ENCODE peak calls at places on chromosome 2, in seven cellular contexts. One of them, this sample, is unnamed.

GRCh38 chr2:33267043-33267442 is 209.4 kb upstream of the RASGRP3 start:
- DNase-seq in CD8-positive, alpha-beta memory T cell: no peak
- DNase-seq in CD4-positive, alpha-beta T cell: no peak
- DNase-seq in progenitor cell of endocrine pancreas: no peak
- DNase-seq in thyroid gland: no peak
- DNase-seq in amniotic stem cell: no peak
- DNase-seq in HFFc6: no peak
- DNase-seq in this sample: no peak

GRCh38 chr2:45952591-45952990 is 301.1 kb downstream of the PRKCE start:
- DNase-seq in CD8-positive, alpha-beta memory T cell: no peak
- DNase-seq in CD4-positive, alpha-beta T cell: no peak
- DNase-seq in progenitor cell of endocrine pancreas: no peak
- DNase-seq in thyroid gland: no peak
- DNase-seq in amniotic stem cell: no peak
- DNase-seq in HFFc6: no peak
- DNase-seq in this sample: no peak

GRCh38 chr2:3242747-3243369 is 134.8 kb downstream of the EIPR1 start:
- DNase-seq in CD8-positive, alpha-beta memory T cell: peak
- DNase-seq in CD4-positive, alpha-beta T cell: peak
- DNase-seq in progenitor cell of endocrine pancreas: no peak
- DNase-seq in thyroid gland: no peak
- DNase-seq in amniotic stem cell: no peak
- DNase-seq in HFFc6: no peak
- DNase-seq in this sample: peak

GRCh38 chr2:11133238-11133935 is 21.9 kb upstream of the SLC66A3 start:
- DNase-seq in CD8-positive, alpha-beta memory T cell: no peak
- DNase-seq in CD4-positive, alpha-beta T cell: no peak
- DNase-seq in progenitor cell of endocrine pancreas: no peak
- DNase-seq in thyroid gland: peak
- DNase-seq in amniotic stem cell: no peak
- DNase-seq in HFFc6: no peak
- DNase-seq in this sample: no peak

GRCh38 chr2:82165377-82165776 is 1860.8 kb upstream of the LRRTM1 start:
- DNase-seq in CD8-positive, alpha-beta memory T cell: no peak
- DNase-seq in CD4-positive, alpha-beta T cell: no peak
- DNase-seq in progenitor cell of endocrine pancreas: no peak
- DNase-seq in thyroid gland: no peak
- DNase-seq in amniotic stem cell: no peak
- DNase-seq in HFFc6: no peak
- DNase-seq in this sample: no peak

GRCh38 chr2:124640221-124640750 is 615.2 kb downstream of the CNTNAP5 start:
- DNase-seq in CD8-positive, alpha-beta memory T cell: no peak
- DNase-seq in CD4-positive, alpha-beta T cell: no peak
- DNase-seq in progenitor cell of endocrine pancreas: no peak
- DNase-seq in thyroid gland: no peak
- DNase-seq in amniotic stem cell: no peak
- DNase-seq in HFFc6: no peak
- DNase-seq in this sample: no peak

GRCh38 chr2:105143467-105144127 is 97.9 kb upstream of the GPR45 start:
- DNase-seq in CD8-positive, alpha-beta memory T cell: peak
- DNase-seq in CD4-positive, alpha-beta T cell: no peak
- DNase-seq in progenitor cell of endocrine pancreas: peak
- DNase-seq in thyroid gland: peak
- DNase-seq in amniotic stem cell: no peak
- DNase-seq in HFFc6: no peak
- DNase-seq in this sample: no peak

GRCh38 chr2:168685619-168686453 is 116.6 kb upstream of the NOSTRIN start:
- DNase-seq in CD8-positive, alpha-beta memory T cell: no peak
- DNase-seq in CD4-positive, alpha-beta T cell: no peak
- DNase-seq in progenitor cell of endocrine pancreas: no peak
- DNase-seq in thyroid gland: no peak
- DNase-seq in amniotic stem cell: no peak
- DNase-seq in HFFc6: no peak
- DNase-seq in this sample: no peak

GRCh38 chr2:157572725-157573124 is 55.9 kb downstream of the ACVR1C start:
- DNase-seq in CD8-positive, alpha-beta memory T cell: no peak
- DNase-seq in CD4-positive, alpha-beta T cell: no peak
- DNase-seq in progenitor cell of endocrine pancreas: no peak
- DNase-seq in thyroid gland: no peak
- DNase-seq in amniotic stem cell: no peak
- DNase-seq in HFFc6: no peak
- DNase-seq in this sample: no peak

GRCh38 chr2:47379384-47379783 is 23.6 kb upstream of the MSH2 start:
- DNase-seq in CD8-positive, alpha-beta memory T cell: no peak
- DNase-seq in CD4-positive, alpha-beta T cell: no peak
- DNase-seq in progenitor cell of endocrine pancreas: no peak
- DNase-seq in thyroid gland: no peak
- DNase-seq in amniotic stem cell: no peak
- DNase-seq in HFFc6: no peak
- DNase-seq in this sample: no peak

GRCh38 chr2:127597984-127598380 is 48.0 kb upstream of the GPR17 start:
- DNase-seq in CD8-positive, alpha-beta memory T cell: no peak
- DNase-seq in CD4-positive, alpha-beta T cell: no peak
- DNase-seq in progenitor cell of endocrine pancreas: no peak
- DNase-seq in thyroid gland: no peak
- DNase-seq in amniotic stem cell: no peak
- DNase-seq in HFFc6: peak
- DNase-seq in this sample: no peak

GRCh38 chr2:16625201-16625729 is 40.4 kb downstream of the CYRIA start:
- DNase-seq in CD8-positive, alpha-beta memory T cell: no peak
- DNase-seq in CD4-positive, alpha-beta T cell: no peak
- DNase-seq in progenitor cell of endocrine pancreas: no peak
- DNase-seq in thyroid gland: no peak
- DNase-seq in amniotic stem cell: no peak
- DNase-seq in HFFc6: no peak
- DNase-seq in this sample: no peak

GRCh38 chr2:179340678-179341077 is 76.0 kb upstream of the SESTD1 start:
- DNase-seq in CD8-positive, alpha-beta memory T cell: no peak
- DNase-seq in CD4-positive, alpha-beta T cell: no peak
- DNase-seq in progenitor cell of endocrine pancreas: no peak
- DNase-seq in thyroid gland: no peak
- DNase-seq in amniotic stem cell: no peak
- DNase-seq in HFFc6: peak
- DNase-seq in this sample: peak

GRCh38 chr2:9138507-9139085 is 68.0 kb upstream of the ASAP2 start:
- DNase-seq in CD8-positive, alpha-beta memory T cell: no peak
- DNase-seq in CD4-positive, alpha-beta T cell: no peak
- DNase-seq in progenitor cell of endocrine pancreas: peak
- DNase-seq in thyroid gland: no peak
- DNase-seq in amniotic stem cell: no peak
- DNase-seq in HFFc6: no peak
- DNase-seq in this sample: no peak

GRCh38 chr2:98502556-98503335 is 58.1 kb downstream of the INPP4A start:
- DNase-seq in CD8-positive, alpha-beta memory T cell: no peak
- DNase-seq in CD4-positive, alpha-beta T cell: no peak
- DNase-seq in progenitor cell of endocrine pancreas: no peak
- DNase-seq in thyroid gland: no peak
- DNase-seq in amniotic stem cell: peak
- DNase-seq in HFFc6: peak
- DNase-seq in this sample: peak

GRCh38 chr2:171327043-171327496 is 106.7 kb downstream of the METTL8 start:
- DNase-seq in CD8-positive, alpha-beta memory T cell: no peak
- DNase-seq in CD4-positive, alpha-beta T cell: no peak
- DNase-seq in progenitor cell of endocrine pancreas: no peak
- DNase-seq in thyroid gland: no peak
- DNase-seq in amniotic stem cell: no peak
- DNase-seq in HFFc6: no peak
- DNase-seq in this sample: no peak

GRCh38 chr2:241539616-241540374 is 18.8 kb upstream of the BOK start:
- DNase-seq in CD8-positive, alpha-beta memory T cell: no peak
- DNase-seq in CD4-positive, alpha-beta T cell: no peak
- DNase-seq in progenitor cell of endocrine pancreas: no peak
- DNase-seq in thyroid gland: no peak
- DNase-seq in amniotic stem cell: no peak
- DNase-seq in HFFc6: no peak
- DNase-seq in this sample: no peak

GRCh38 chr2:105928563-105928962 is 183.9 kb downstream of the NCK2 start:
- DNase-seq in CD8-positive, alpha-beta memory T cell: no peak
- DNase-seq in CD4-positive, alpha-beta T cell: no peak
- DNase-seq in progenitor cell of endocrine pancreas: no peak
- DNase-seq in thyroid gland: no peak
- DNase-seq in amniotic stem cell: no peak
- DNase-seq in HFFc6: no peak
- DNase-seq in this sample: no peak

GRCh38 chr2:172877826-172878225 is 142.2 kb downstream of the RAPGEF4 start:
- DNase-seq in CD8-positive, alpha-beta memory T cell: no peak
- DNase-seq in CD4-positive, alpha-beta T cell: no peak
- DNase-seq in progenitor cell of endocrine pancreas: no peak
- DNase-seq in thyroid gland: no peak
- DNase-seq in amniotic stem cell: no peak
- DNase-seq in HFFc6: peak
- DNase-seq in this sample: peak

GRCh38 chr2:45212953-45213635 is 203.8 kb upstream of the SIX2 start:
- DNase-seq in CD8-positive, alpha-beta memory T cell: no peak
- DNase-seq in CD4-positive, alpha-beta T cell: no peak
- DNase-seq in progenitor cell of endocrine pancreas: no peak
- DNase-seq in thyroid gland: peak
- DNase-seq in amniotic stem cell: no peak
- DNase-seq in HFFc6: no peak
- DNase-seq in this sample: no peak

GRCh38 chr2:119435953-119436297 is 4.3 kb downstream of the TMEM37 start:
- DNase-seq in CD8-positive, alpha-beta memory T cell: no peak
- DNase-seq in CD4-positive, alpha-beta T cell: no peak
- DNase-seq in progenitor cell of endocrine pancreas: no peak
- DNase-seq in thyroid gland: peak
- DNase-seq in amniotic stem cell: no peak
- DNase-seq in HFFc6: no peak
- DNase-seq in this sample: no peak

GRCh38 chr2:221969087-221969829 is 329.5 kb downstream of the PAX3 start:
- DNase-seq in CD8-positive, alpha-beta memory T cell: no peak
- DNase-seq in CD4-positive, alpha-beta T cell: no peak
- DNase-seq in progenitor cell of endocrine pancreas: no peak
- DNase-seq in thyroid gland: peak
- DNase-seq in amniotic stem cell: peak
- DNase-seq in HFFc6: peak
- DNase-seq in this sample: peak

GRCh38 chr2:119248311-119248710 is 24.7 kb downstream of the STEAP3 start:
- DNase-seq in CD8-positive, alpha-beta memory T cell: no peak
- DNase-seq in CD4-positive, alpha-beta T cell: no peak
- DNase-seq in progenitor cell of endocrine pancreas: no peak
- DNase-seq in thyroid gland: no peak
- DNase-seq in amniotic stem cell: no peak
- DNase-seq in HFFc6: peak
- DNase-seq in this sample: peak

GRCh38 chr2:235990344-235990743 is 177.8 kb downstream of the GBX2 start:
- DNase-seq in CD8-positive, alpha-beta memory T cell: no peak
- DNase-seq in CD4-positive, alpha-beta T cell: no peak
- DNase-seq in progenitor cell of endocrine pancreas: no peak
- DNase-seq in thyroid gland: peak
- DNase-seq in amniotic stem cell: no peak
- DNase-seq in HFFc6: no peak
- DNase-seq in this sample: no peak

GRCh38 chr2:218245214-218245613 is 15.6 kb upstream of the GPBAR1 start:
- DNase-seq in CD8-positive, alpha-beta memory T cell: no peak
- DNase-seq in CD4-positive, alpha-beta T cell: no peak
- DNase-seq in progenitor cell of endocrine pancreas: no peak
- DNase-seq in thyroid gland: no peak
- DNase-seq in amniotic stem cell: no peak
- DNase-seq in HFFc6: no peak
- DNase-seq in this sample: no peak

GRCh38 chr2:171160119-171160629 is 519 bp downstream of the TLK1 start:
- DNase-seq in CD8-positive, alpha-beta memory T cell: peak
- DNase-seq in CD4-positive, alpha-beta T cell: peak
- DNase-seq in progenitor cell of endocrine pancreas: peak
- DNase-seq in thyroid gland: peak
- DNase-seq in amniotic stem cell: peak
- DNase-seq in HFFc6: peak
- DNase-seq in this sample: peak

GRCh38 chr2:69190743-69191425 is 177.9 kb downstream of the ANTXR1 start:
- DNase-seq in CD8-positive, alpha-beta memory T cell: no peak
- DNase-seq in CD4-positive, alpha-beta T cell: no peak
- DNase-seq in progenitor cell of endocrine pancreas: no peak
- DNase-seq in thyroid gland: no peak
- DNase-seq in amniotic stem cell: no peak
- DNase-seq in HFFc6: no peak
- DNase-seq in this sample: no peak

GRCh38 chr2:202933958-202934357 is 21.9 kb downstream of the CARF start:
- DNase-seq in CD8-positive, alpha-beta memory T cell: no peak
- DNase-seq in CD4-positive, alpha-beta T cell: no peak
- DNase-seq in progenitor cell of endocrine pancreas: no peak
- DNase-seq in thyroid gland: no peak
- DNase-seq in amniotic stem cell: no peak
- DNase-seq in HFFc6: no peak
- DNase-seq in this sample: no peak

GRCh38 chr2:105803773-105804172 is 59.1 kb downstream of the NCK2 start:
- DNase-seq in CD8-positive, alpha-beta memory T cell: no peak
- DNase-seq in CD4-positive, alpha-beta T cell: no peak
- DNase-seq in progenitor cell of endocrine pancreas: no peak
- DNase-seq in thyroid gland: no peak
- DNase-seq in amniotic stem cell: no peak
- DNase-seq in HFFc6: no peak
- DNase-seq in this sample: no peak

GRCh38 chr2:210541280-210541902 is 15.0 kb upstream of the CPS1 start:
- DNase-seq in CD8-positive, alpha-beta memory T cell: no peak
- DNase-seq in CD4-positive, alpha-beta T cell: no peak
- DNase-seq in progenitor cell of endocrine pancreas: no peak
- DNase-seq in thyroid gland: no peak
- DNase-seq in amniotic stem cell: no peak
- DNase-seq in HFFc6: no peak
- DNase-seq in this sample: peak

GRCh38 chr2:69383178-69383812 is 3.7 kb downstream of the GFPT1 start:
- DNase-seq in CD8-positive, alpha-beta memory T cell: no peak
- DNase-seq in CD4-positive, alpha-beta T cell: no peak
- DNase-seq in progenitor cell of endocrine pancreas: no peak
- DNase-seq in thyroid gland: no peak
- DNase-seq in amniotic stem cell: no peak
- DNase-seq in HFFc6: no peak
- DNase-seq in this sample: no peak

GRCh38 chr2:236743623-236744280 is 174.1 kb downstream of the ACKR3 start:
- DNase-seq in CD8-positive, alpha-beta memory T cell: no peak
- DNase-seq in CD4-positive, alpha-beta T cell: no peak
- DNase-seq in progenitor cell of endocrine pancreas: no peak
- DNase-seq in thyroid gland: no peak
- DNase-seq in amniotic stem cell: no peak
- DNase-seq in HFFc6: peak
- DNase-seq in this sample: peak

GRCh38 chr2:209076151-209076550 is 347.7 kb upstream of the MAP2 start:
- DNase-seq in CD8-positive, alpha-beta memory T cell: no peak
- DNase-seq in CD4-positive, alpha-beta T cell: no peak
- DNase-seq in progenitor cell of endocrine pancreas: no peak
- DNase-seq in thyroid gland: no peak
- DNase-seq in amniotic stem cell: no peak
- DNase-seq in HFFc6: no peak
- DNase-seq in this sample: no peak

GRCh38 chr2:70886541-70886987 is 49.1 kb upstream of the ATP6V1B1 start:
- DNase-seq in CD8-positive, alpha-beta memory T cell: no peak
- DNase-seq in CD4-positive, alpha-beta T cell: no peak
- DNase-seq in progenitor cell of endocrine pancreas: no peak
- DNase-seq in thyroid gland: no peak
- DNase-seq in amniotic stem cell: no peak
- DNase-seq in HFFc6: no peak
- DNase-seq in this sample: no peak

GRCh38 chr2:238147791-238148190 is 9.3 kb downstream of the KLHL30 start:
- DNase-seq in CD8-positive, alpha-beta memory T cell: no peak
- DNase-seq in CD4-positive, alpha-beta T cell: no peak
- DNase-seq in progenitor cell of endocrine pancreas: no peak
- DNase-seq in thyroid gland: no peak
- DNase-seq in amniotic stem cell: no peak
- DNase-seq in HFFc6: no peak
- DNase-seq in this sample: no peak

GRCh38 chr2:150449856-150450255 is 37.6 kb downstream of the RND3 start:
- DNase-seq in CD8-positive, alpha-beta memory T cell: no peak
- DNase-seq in CD4-positive, alpha-beta T cell: no peak
- DNase-seq in progenitor cell of endocrine pancreas: no peak
- DNase-seq in thyroid gland: no peak
- DNase-seq in amniotic stem cell: no peak
- DNase-seq in HFFc6: no peak
- DNase-seq in this sample: no peak

GRCh38 chr2:138470941-138471340 is 30.6 kb upstream of the SPOPL start:
- DNase-seq in CD8-positive, alpha-beta memory T cell: no peak
- DNase-seq in CD4-positive, alpha-beta T cell: no peak
- DNase-seq in progenitor cell of endocrine pancreas: no peak
- DNase-seq in thyroid gland: no peak
- DNase-seq in amniotic stem cell: no peak
- DNase-seq in HFFc6: no peak
- DNase-seq in this sample: no peak

GRCh38 chr2:141137121-141137693 is 993.6 kb downstream of the LRP1B start:
- DNase-seq in CD8-positive, alpha-beta memory T cell: no peak
- DNase-seq in CD4-positive, alpha-beta T cell: no peak
- DNase-seq in progenitor cell of endocrine pancreas: no peak
- DNase-seq in thyroid gland: no peak
- DNase-seq in amniotic stem cell: no peak
- DNase-seq in HFFc6: no peak
- DNase-seq in this sample: peak